ENCODE peak calls at places on chromosomes 3 and 15, in seven cellular contexts. V is mammary epithelial cell, J is fibroblast of villous mesenchyme, T is psoas muscle, R is left ventricle myocardium inferior, H is DND-41, M is GM06990. U is an unnamed sample.
A peak's percentile ranks its signal among the peaks of the same experiment; 100 is the strongest.

GRCh38 chr3:25037049-25037547 is 391.0 kb upstream of the RARB start:
- DNase-seq in T (no peak), H (no peak), M (no peak), J (peak; percentile 56), R (no peak), V (no peak), U (no peak)

GRCh38 chr15:68623301-68623892 is 44.6 kb downstream of the CORO2B start:
- DNase-seq in M (no peak), V (no peak), H (no peak), R (peak; percentile 49), T (no peak), J (peak; percentile 65), U (no peak)

GRCh38 chr3:11269007-11269406 is 3.2 kb upstream of the ATG7 start:
- DNase-seq in V (no peak), M (no peak), H (no peak), T (no peak), J (no peak), R (no peak), U (no peak)

GRCh38 chr3:23183731-23184130 is 19.4 kb upstream of the UBE2E2 start:
- DNase-seq in J (peak; percentile 59), R (no peak), T (no peak), H (no peak), M (no peak), V (peak; percentile 62), U (peak; percentile 75)

GRCh38 chr3:72660270-72661114 is 187.8 kb downstream of the SHQ1 start:
- DNase-seq in M (no peak), V (peak; percentile 35), H (no peak), T (no peak), J (no peak), R (no peak), U (no peak)

GRCh38 chr3:10485806-10486205 is 19.6 kb downstream of the ATP2B2 start:
- DNase-seq in V (no peak), M (no peak), H (no peak), T (no peak), R (no peak), J (no peak), U (no peak)

GRCh38 chr3:459376-459710 is 262.8 kb downstream of the CHL1 start:
- DNase-seq in M (no peak), V (no peak), H (no peak), J (no peak), T (no peak), R (no peak), U (no peak)

GRCh38 chr3:17179381-17180205 is 294.8 kb downstream of the PLCL2 start:
- DNase-seq in R (no peak), T (no peak), V (no peak), J (no peak), H (no peak), M (no peak), U (no peak)

GRCh38 chr3:165185707-165186327 is 10.4 kb downstream of the SLITRK3 start:
- DNase-seq in H (peak; percentile 68), R (no peak), M (no peak), T (peak; percentile 12), V (peak; percentile 25), J (peak; percentile 59), U (peak; percentile 76)

GRCh38 chr15:64776402-64776786 is 1.0 kb upstream of the RBPMS2 start:
- DNase-seq in R (no peak), H (no peak), M (no peak), V (no peak), J (no peak), T (no peak), U (no peak)

GRCh38 chr3:159208080-159208479 is 406.2 kb downstream of the MFSD1 start:
- DNase-seq in M (no peak), J (no peak), V (no peak), H (peak; percentile 27), T (no peak), R (no peak), U (no peak)

GRCh38 chr3:151560750-151561149 is 99.9 kb upstream of the IGSF10 start:
- DNase-seq in T (no peak), V (no peak), H (no peak), J (peak; percentile 37), R (no peak), M (no peak), U (no peak)

GRCh38 chr15:82532383-82532990 is 7.8 kb downstream of the RPS17 start:
- DNase-seq in V (no peak), J (no peak), H (no peak), T (no peak), R (no peak), M (no peak), U (no peak)

GRCh38 chr15:63501256-63502089 is 2.9 kb upstream of the USP3 start:
- DNase-seq in H (no peak), J (peak; percentile 86), M (peak; percentile 69), R (peak; percentile 85), V (peak; percentile 84), T (peak; percentile 77), U (peak; percentile 96)

GRCh38 chr3:14319654-14320182 is 82.7 kb upstream of the SLC6A6 start:
- DNase-seq in M (peak; percentile 52), V (peak; percentile 75), R (no peak), T (no peak), H (peak; percentile 62), J (peak; percentile 68), U (peak; percentile 78)

GRCh38 chr3:58008140-58009025 is at the start of gene FLNB:
- DNase-seq in T (peak; percentile 61), V (peak; percentile 66), M (peak; percentile 84), R (peak; percentile 62), J (peak; percentile 74), H (peak; percentile 83), U (peak; percentile 71)

GRCh38 chr15:59180946-59181345 is 25.7 kb upstream of the LDHAL6B start:
- DNase-seq in M (no peak), H (no peak), R (no peak), T (no peak), V (no peak), J (peak; percentile 65), U (peak; percentile 38)

GRCh38 chr3:162491957-162492356 is 995.3 kb downstream of the OTOL1 start:
- DNase-seq in R (no peak), V (no peak), M (no peak), T (no peak), H (no peak), J (peak; percentile 54), U (peak; percentile 18)

GRCh38 chr3:141384575-141384974 is 16.3 kb downstream of the ZBTB38 start:
- DNase-seq in M (no peak), H (no peak), T (no peak), J (no peak), V (no peak), R (no peak), U (no peak)

GRCh38 chr3:141384157-141384556 is 15.9 kb downstream of the ZBTB38 start:
- DNase-seq in T (no peak), J (no peak), V (no peak), R (no peak), M (no peak), H (no peak), U (no peak)

GRCh38 chr3:141383555-141384129 is 15.3 kb downstream of the ZBTB38 start:
- DNase-seq in J (peak; percentile 57), H (no peak), M (no peak), T (no peak), V (peak; percentile 51), R (no peak), U (no peak)

GRCh38 chr3:141380987-141381386 is 12.7 kb downstream of the ZBTB38 start:
- DNase-seq in M (peak; percentile 70), R (no peak), J (no peak), H (no peak), V (no peak), T (no peak), U (no peak)

DNA sequence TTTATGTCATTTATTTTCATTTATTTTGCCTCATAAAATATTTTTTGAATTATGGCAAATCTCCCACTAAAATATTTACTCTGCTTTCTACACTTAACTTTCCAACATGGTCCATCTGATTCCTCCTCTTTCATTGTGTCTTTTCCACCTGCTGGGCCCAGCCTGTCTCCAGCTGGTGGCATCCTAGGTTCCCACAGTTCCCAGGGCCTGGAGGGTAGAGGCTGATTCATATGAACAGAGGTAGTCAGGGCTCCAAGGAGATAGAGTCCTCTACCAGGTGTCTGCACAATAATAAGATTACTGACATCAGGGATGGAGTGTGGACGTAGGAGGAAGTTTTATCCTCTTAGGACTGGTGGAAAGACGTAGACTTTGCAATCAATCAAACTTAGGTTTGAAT is 14.3 kb downstream of the ZBTB38 start:
- DNase-seq in H (no peak), R (no peak), M (no peak), T (no peak), J (no peak), V (no peak), U (no peak)
- TF ChIP-seq CTCF in H (no peak), R (no peak), M (no peak), T (no peak), J (no peak), V (peak; percentile 18), U (no peak)

GRCh38 chr15:51621917-51622268 is 678 bp downstream of the DMXL2 start:
- DNase-seq in J (peak; percentile 64), M (no peak), H (peak; percentile 53), R (peak; percentile 32), V (peak; percentile 68), T (peak; percentile 33), U (peak; percentile 67)

GRCh38 chr15:51619331-51620033 is 3.1 kb downstream of the DMXL2 start:
- DNase-seq in T (no peak), V (no peak), M (no peak), J (peak; percentile 45), R (no peak), H (no peak), U (no peak)

GRCh38 chr15:51622269-51623180 is at the start of gene DMXL2:
- DNase-seq in J (peak; percentile 91), V (peak; percentile 78), R (peak; percentile 85), M (peak; percentile 93), H (peak; percentile 90), T (peak; percentile 83), U (peak; percentile 89)

GRCh38 chr15:51620647-51621046 is 1.9 kb downstream of the DMXL2 start:
- DNase-seq in V (no peak), T (no peak), H (no peak), M (peak; percentile 31), R (no peak), J (no peak), U (no peak)

GRCh38 chr15:51621155-51621554 is 1.4 kb downstream of the DMXL2 start:
- DNase-seq in H (no peak), V (no peak), J (no peak), R (no peak), M (no peak), T (no peak), U (no peak)
- H3K4me3 ChIP-seq in H (peak overlapping the region; percentile 44), V (peak overlapping the region; percentile 88), J (peak overlapping the region; percentile 86), R (peak overlapping the region; percentile 88), M (peak overlapping the region; percentile 73), T (peak overlapping the region; percentile 90), U (peak overlapping the region; percentile 83)

DNA sequence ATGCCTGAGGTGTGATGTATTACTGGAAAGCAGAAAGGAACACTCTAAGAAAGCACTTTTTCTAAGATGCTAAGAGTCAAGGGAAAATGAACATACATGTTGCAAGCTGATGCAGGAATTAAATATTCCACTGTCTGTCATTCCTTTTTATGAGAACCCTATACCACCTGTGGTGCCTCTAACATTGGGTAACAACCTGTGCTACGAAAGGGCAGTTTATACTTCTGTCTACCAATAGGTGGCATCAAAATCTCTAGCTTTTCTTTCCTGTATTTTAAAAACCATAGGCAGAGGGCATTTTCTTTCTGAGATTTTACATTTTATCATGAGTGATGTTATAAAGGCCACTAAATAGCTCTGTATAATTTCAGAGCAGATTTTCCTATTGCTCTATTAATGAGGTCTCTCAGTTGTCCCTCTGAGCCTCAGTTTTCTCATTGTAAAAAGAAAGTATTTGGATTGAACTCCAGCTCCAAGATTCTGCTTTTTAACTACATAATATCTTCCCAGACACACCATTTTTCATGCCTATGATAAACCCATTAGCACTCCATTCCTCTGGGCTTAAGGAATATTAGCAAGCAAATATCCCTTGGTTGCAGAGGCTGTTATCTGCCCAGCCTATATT is 3.5 kb upstream of the CPNE4 start:
- DNase-seq in T (no peak), R (no peak), J (peak; percentile 22), H (no peak), V (peak; percentile 49), M (no peak), U (peak; percentile 53)
- TF ChIP-seq CTCF in T (peak; percentile 38), R (peak; percentile 62), J (peak; percentile 70), H (peak; percentile 66), V (peak; percentile 75), M (peak; percentile 59), U (peak; percentile 74)

GRCh38 chr3:132261501-132261900 is 55.7 kb upstream of the ACP3 start:
- DNase-seq in J (no peak), T (no peak), R (no peak), H (no peak), V (no peak), M (no peak), U (no peak)
- H3K4me3 ChIP-seq in J (no peak overlapping the region), T (no peak overlapping the region), R (no peak overlapping the region), H (no peak overlapping the region), V (no peak overlapping the region), M (no peak overlapping the region), U (no peak overlapping the region)